ENCODE peak calls at places on chromosomes 5 and 9, in four cellular contexts. P is neuronal stem cell, M is mesendoderm, T is IMR-90. V is an unnamed sample.

GRCh38 chr9:4826417-4827166 is 33.8 kb downstream of the RCL1 start:
- DNase-seq in P (no peak), M (no peak), T (peak), V (no peak)

GRCh38 chr9:81906656-81907055 is 21.6 kb upstream of the SPATA31D4 start:
- DNase-seq in P (no peak), M (no peak), T (peak), V (no peak)

GRCh38 chr9:100455470-100455869 is 17.5 kb upstream of the TMEFF1 start:
- DNase-seq in P (no peak), M (no peak), T (peak), V (no peak)

GRCh38 chr9:10612649-10613398 is at the start of gene PTPRD:
- DNase-seq in P (peak), M (peak), T (peak), V (peak)

GRCh38 chr9:73531658-73532057 is 380.0 kb downstream of the ANXA1 start:
- DNase-seq in P (no peak), M (no peak), T (no peak), V (no peak)

GRCh38 chr9:84436386-84437114 is 96.0 kb upstream of the SLC28A3 start:
- DNase-seq in P (no peak), M (no peak), T (no peak), V (no peak)

GRCh38 chr9:123174887-123175518 is 93.4 kb downstream of the STRBP start:
- DNase-seq in P (no peak), M (no peak), T (no peak), V (no peak)

GRCh38 chr5:87151547-87151946 is 116.1 kb upstream of the RASA1 start:
- DNase-seq in P (no peak), M (no peak), T (peak), V (no peak)

GRCh38 chr9:18343799-18344198 is 130.2 kb upstream of the ADAMTSL1 start:
- DNase-seq in P (no peak), M (no peak), T (peak), V (no peak)

GRCh38 chr5:177390363-177391300 is 6.4 kb downstream of the SLC34A1 start:
- DNase-seq in P (peak), M (peak), T (peak), V (peak)

GRCh38 chr5:16600397-16600796 is 16.4 kb downstream of the RETREG1 start:
- DNase-seq in P (no peak), M (no peak), T (no peak), V (no peak)

GRCh38 chr9:22237497-22238363 is 208.9 kb upstream of the DMRTA1 start:
- DNase-seq in P (no peak), M (peak), T (peak), V (peak)

GRCh38 chr5:135106610-135107009 is 72.6 kb upstream of the PITX1 start:
- DNase-seq in P (no peak), M (no peak), T (peak), V (no peak)

GRCh38 chr5:95861221-95861857 is 38.8 kb upstream of the GLRX start:
- DNase-seq in P (no peak), M (no peak), T (peak), V (peak)

GRCh38 chr5:1104327-1105006 is 7.4 kb downstream of the SLC12A7 start:
- DNase-seq in P (no peak), M (no peak), T (no peak), V (no peak)

GRCh38 chr5:140015706-140016105 is 27.4 kb downstream of the NRG2 start:
- DNase-seq in P (no peak), M (no peak), T (no peak), V (no peak)

GRCh38 chr9:135400496-135400895 is 79.1 kb upstream of the PPP1R26 start:
- DNase-seq in P (no peak), M (no peak), T (no peak), V (no peak)

DNA sequence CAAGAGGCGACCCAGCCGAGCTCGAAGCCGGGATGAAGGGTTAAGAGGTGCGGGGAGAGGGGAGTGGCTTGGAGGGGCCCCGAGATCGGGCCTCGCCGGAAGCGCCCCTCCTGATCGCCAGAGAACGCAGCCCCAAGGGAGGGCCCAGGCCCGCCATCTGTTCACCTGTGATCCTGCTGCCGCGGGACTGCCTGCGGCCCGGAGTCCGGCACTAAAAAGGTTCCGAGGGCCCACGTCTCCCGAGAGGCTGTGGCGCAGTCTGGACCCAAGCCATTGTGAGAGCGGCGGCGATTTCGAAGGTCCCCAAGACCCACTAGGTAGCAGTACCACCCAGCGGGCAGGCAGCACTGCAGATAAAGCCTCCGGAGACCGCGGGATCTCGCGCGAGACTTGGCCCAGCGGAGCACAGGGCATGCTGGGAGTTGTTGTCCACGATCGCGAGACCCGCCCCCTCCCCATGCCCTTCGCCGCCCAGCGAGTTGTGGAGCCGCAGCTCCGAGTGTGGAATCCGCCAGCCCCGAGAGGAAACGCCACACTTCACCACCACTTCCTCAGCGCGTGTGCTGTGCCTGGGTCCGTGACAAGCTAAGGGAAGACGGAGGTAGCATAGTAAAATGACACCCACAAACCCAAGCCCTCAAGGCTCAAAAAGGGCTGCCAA is at the start of gene KIAA1191:
- DNase-seq in P (peak), M (peak), T (peak), V (peak)
- H3K4ac ChIP-seq in P (peak), M (peak), T (peak), V (peak)

DNA sequence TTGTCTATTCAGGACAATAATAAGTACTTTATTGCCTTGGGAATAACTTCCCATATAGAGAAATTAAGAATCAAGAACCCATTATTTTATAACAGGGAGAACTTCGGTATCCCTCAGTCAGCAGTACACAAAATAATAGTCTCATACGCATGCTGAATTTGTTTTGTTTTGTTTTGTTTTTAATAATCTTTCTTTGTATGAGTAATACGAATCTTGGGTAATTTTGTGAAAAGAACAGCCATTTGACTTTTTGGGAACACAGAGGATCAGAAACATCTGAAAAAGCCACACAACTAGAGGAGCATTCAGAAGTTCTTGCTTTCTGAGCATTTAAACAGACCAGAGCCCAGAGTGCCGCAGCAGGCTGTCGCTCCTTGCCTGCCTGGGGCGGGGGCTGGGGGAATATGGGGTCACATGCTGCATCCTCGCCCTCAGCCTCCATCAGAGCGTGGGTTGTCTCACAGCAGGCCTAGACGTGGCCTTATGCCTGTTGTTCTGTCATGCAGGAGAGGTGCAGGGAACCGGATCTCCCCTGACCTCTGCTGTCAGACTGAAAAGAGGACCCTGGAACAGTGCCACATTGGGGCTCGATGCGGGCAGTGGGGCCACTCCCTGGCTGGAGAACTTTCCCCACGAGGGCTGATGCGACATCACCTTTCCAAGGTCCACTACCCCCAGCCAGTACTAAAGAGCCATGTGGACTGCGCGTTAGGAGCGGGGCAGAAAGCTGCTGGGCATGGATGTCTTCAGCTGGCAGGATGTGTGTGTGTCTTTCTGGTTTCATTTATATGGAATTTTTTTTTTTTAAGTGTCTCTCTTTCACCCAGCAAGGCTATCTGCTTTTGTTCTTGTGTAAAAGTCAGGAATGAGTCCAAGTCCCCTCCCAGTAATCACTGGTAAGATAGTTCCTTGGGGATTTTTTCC is 133.4 kb upstream of the OTULINL start:
- DNase-seq in P (no peak), M (no peak), T (no peak), V (no peak)
- H3K4ac ChIP-seq in P (no peak), M (no peak), T (peak), V (no peak)

GRCh38 chr9:89427621-89428221 is 70.2 kb downstream of the SEMA4D start:
- DNase-seq in P (no peak), M (no peak), T (peak), V (no peak)

GRCh38 chr9:89425921-89426388 is 72.0 kb downstream of the SEMA4D start:
- DNase-seq in P (no peak), M (no peak), T (no peak), V (no peak)

GRCh38 chr9:89426389-89426961 is 71.4 kb downstream of the SEMA4D start:
- DNase-seq in P (no peak), M (no peak), T (no peak), V (no peak)

GRCh38 chr9:89428901-89429890 is 68.7 kb downstream of the SEMA4D start:
- DNase-seq in P (no peak), M (peak), T (no peak), V (no peak)

DNA sequence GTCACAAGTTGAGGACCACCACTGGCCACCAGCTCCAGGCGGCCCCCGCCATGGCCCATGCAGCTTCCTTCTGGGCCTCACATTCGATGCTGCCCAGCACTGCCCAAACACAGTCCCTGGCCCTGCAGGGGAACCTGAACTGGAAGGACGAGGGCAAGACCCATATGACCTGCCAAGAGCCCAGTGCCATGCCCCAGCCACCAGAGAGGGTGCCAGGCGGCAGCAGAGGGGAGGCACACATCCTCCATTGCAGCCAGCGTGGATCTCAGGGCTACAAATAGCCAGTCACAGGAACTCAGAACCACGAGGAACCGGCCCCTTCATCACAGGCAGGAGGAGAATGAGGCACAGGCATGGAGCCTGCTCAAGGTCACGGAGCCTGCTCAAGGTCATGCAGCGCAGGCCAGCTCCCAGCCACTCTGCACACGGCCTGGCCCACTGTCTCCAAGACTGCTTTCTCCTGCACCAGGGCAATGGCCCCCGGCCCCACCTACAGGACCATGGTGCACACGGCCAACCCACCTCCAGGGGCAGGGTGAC is 69.6 kb downstream of the SEMA4D start:
- DNase-seq in P (no peak), M (no peak), T (no peak), V (no peak)
- H3K4ac ChIP-seq in P (no peak), M (no peak), T (no peak), V (no peak)

DNA sequence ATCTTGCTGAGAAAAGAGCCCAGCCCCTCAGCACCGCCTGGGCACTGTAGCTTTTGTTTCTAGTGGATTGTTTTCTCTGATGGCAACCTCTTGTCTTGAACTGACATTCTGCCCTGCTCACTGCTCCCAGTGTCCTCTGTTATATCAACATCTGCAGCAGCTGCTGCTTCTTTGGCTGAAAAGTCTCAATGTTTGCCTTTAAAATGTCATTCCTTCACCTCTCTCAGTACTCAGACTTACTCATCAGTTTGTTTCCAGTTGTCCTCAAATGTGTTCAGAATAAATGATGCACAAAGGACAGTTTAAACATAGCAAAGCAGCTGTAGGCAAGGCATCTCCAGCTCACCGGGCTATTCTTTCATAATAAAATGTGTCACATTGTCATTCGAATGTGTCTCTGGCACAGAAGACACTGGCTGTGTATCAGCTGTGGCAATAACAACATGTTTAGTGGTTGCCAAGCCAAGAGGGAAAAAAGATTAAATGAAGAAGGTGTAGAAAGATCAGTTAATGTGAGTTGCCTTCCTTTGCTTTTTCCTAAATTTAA is 590.9 kb upstream of the ZNF608 start:
- DNase-seq in P (no peak), M (no peak), T (peak), V (no peak)
- H3K4ac ChIP-seq in P (no peak), M (no peak), T (no peak), V (no peak)

GRCh38 chr9:109297899-109298298 is 23.0 kb downstream of the EPB41L4B start:
- DNase-seq in P (no peak), M (no peak), T (peak), V (no peak)
- H3K4ac ChIP-seq in P (no peak), M (no peak), T (no peak), V (no peak)

GRCh38 chr5:79236970-79237734 is 1.2 kb downstream of the JMY start:
- DNase-seq in P (peak), M (peak), T (peak), V (peak)
- H3K4ac ChIP-seq in P (no peak), M (no peak), T (no peak), V (no peak)

DNA sequence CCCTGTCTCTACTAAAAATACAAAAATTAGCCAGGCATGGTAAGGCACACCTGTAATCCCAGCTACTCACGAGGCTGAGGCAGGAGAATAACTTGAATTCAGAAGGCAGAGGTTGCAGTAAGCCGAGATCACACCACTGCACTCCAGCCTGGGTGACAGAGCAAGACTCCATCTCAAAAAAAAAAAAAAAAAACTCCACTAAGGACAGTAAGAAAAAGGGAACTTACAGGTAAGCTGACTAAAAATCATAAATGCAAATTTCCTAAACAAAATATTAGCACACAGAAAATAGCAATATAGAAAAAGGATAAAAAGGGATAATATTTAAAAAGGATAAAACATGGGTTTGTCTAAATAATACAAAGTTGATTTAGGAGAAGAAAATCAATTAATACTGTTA is 27.9 kb upstream of the HNRNPA0 start:
- DNase-seq in P (no peak), M (no peak), T (no peak), V (no peak)
- H3K4ac ChIP-seq in P (no peak), M (no peak), T (no peak), V (no peak)

GRCh38 chr9:107175826-107176500 is 107.1 kb upstream of the RAD23B start:
- DNase-seq in P (no peak), M (peak), T (no peak), V (no peak)

GRCh38 chr9:107176701-107177100 is 106.4 kb upstream of the RAD23B start:
- DNase-seq in P (no peak), M (peak), T (peak), V (no peak)

GRCh38 chr9:107177243-107177839 is 105.7 kb upstream of the RAD23B start:
- DNase-seq in P (no peak), M (no peak), T (no peak), V (no peak)

GRCh38 chr9:107178302-107178701 is 104.8 kb upstream of the RAD23B start:
- DNase-seq in P (no peak), M (no peak), T (peak), V (no peak)

GRCh38 chr9:107177857-107178256 is 105.2 kb upstream of the RAD23B start:
- DNase-seq in P (no peak), M (no peak), T (no peak), V (no peak)
- H3K4ac ChIP-seq in P (no peak), M (no peak), T (no peak), V (no peak)